ENCODE peak calls at places on chromosomes 11 and 22, in seven cellular contexts. H is IMR-90, B is pancreas, Q is body of pancreas, O is psoas muscle, D is left ventricle myocardium inferior, W is heart right ventricle. U is an unnamed sample. For H3K4me1 and H3K36me3, the result is how much of the 10 kb centered on the place peaks cover.

GRCh38 chr11:2730323-2731284 is 30.8 kb upstream of the KCNQ1OT1 start:
- DNase-seq in H (no peak), B (no peak), Q (peak), O (no peak), D (no peak), W (no peak), U (no peak)

GRCh38 chr11:79493555-79494171 is 52.8 kb upstream of the TENM4 start:
- DNase-seq in H (peak), B (peak), Q (peak), O (peak), D (peak), W (peak), U (peak)

GRCh38 chr11:94129505-94130335 is 1.1 kb downstream of the PANX1 start:
- DNase-seq in H (peak), B (no peak), Q (no peak), O (no peak), D (no peak), W (peak), U (no peak)

GRCh38 chr11:78809931-78810481 is 235.3 kb upstream of the NARS2 start:
- DNase-seq in H (peak), B (no peak), Q (no peak), O (no peak), D (no peak), W (no peak), U (no peak)

GRCh38 chr11:18775492-18776292 is 15.9 kb downstream of the PTPN5 start:
- DNase-seq in H (peak), B (peak), Q (peak), O (peak), D (peak), W (peak), U (no peak)

GRCh38 chr11:122976734-122977454 is 4.7 kb downstream of the BSX start:
- DNase-seq in H (no peak), B (no peak), Q (no peak), O (no peak), D (no peak), W (no peak), U (no peak)

GRCh38 chr22:36411589-36412258 is 24.0 kb upstream of the MYH9 start:
- DNase-seq in H (no peak), B (peak), Q (peak), O (no peak), D (no peak), W (no peak), U (no peak)

GRCh38 chr11:31803813-31804438 is 7.2 kb downstream of the PAX6 start:
- DNase-seq in H (no peak), B (no peak), Q (no peak), O (no peak), D (no peak), W (no peak), U (no peak)

GRCh38 chr11:34468209-34468841 is 29.6 kb downstream of the CAT start:
- DNase-seq in H (peak), B (no peak), Q (peak), O (no peak), D (no peak), W (no peak), U (peak)

GRCh38 chr22:33873186-33873585 is 47.1 kb downstream of the LARGE1 start:
- DNase-seq in H (no peak), B (no peak), Q (no peak), O (peak), D (peak), W (peak), U (no peak)

GRCh38 chr11:35971841-35972422 is 28.1 kb downstream of the LDLRAD3 start:
- DNase-seq in H (no peak), B (no peak), Q (no peak), O (no peak), D (no peak), W (no peak), U (no peak)

GRCh38 chr11:111335596-111335995 is 37.2 kb downstream of the POU2AF3 start:
- DNase-seq in H (no peak), B (no peak), Q (no peak), O (no peak), D (no peak), W (no peak), U (no peak)

GRCh38 chr11:118338637-118339061 is 3.9 kb downstream of the CD3D start:
- DNase-seq in H (no peak), B (no peak), Q (peak), O (no peak), D (no peak), W (no peak), U (no peak)

GRCh38 chr11:1192741-1193325 is 30.0 kb upstream of the MUC5B start:
- DNase-seq in H (no peak), B (peak), Q (peak), O (no peak), D (peak), W (no peak), U (no peak)

GRCh38 chr22:46178755-46179505 is 28.6 kb downstream of the PPARA start:
- DNase-seq in H (no peak), B (no peak), Q (no peak), O (no peak), D (no peak), W (no peak), U (no peak)

GRCh38 chr11:72038491-72038890 is 39.8 kb downstream of the IL18BP start:
- DNase-seq in H (peak), B (no peak), Q (peak), O (peak), D (peak), W (peak), U (no peak)

GRCh38 chr22:30088468-30088867 is 8.2 kb downstream of the HORMAD2 start:
- DNase-seq in H (no peak), B (no peak), Q (no peak), O (no peak), D (no peak), W (no peak), U (no peak)

GRCh38 chr11:567036-567628 is 6.4 kb downstream of the RASSF7 start:
- DNase-seq in H (no peak), B (peak), Q (no peak), O (no peak), D (no peak), W (no peak), U (no peak)

GRCh38 chr11:28756977-28757376 is 648.8 kb downstream of the METTL15 start:
- DNase-seq in H (peak), B (no peak), Q (no peak), O (no peak), D (no peak), W (no peak), U (no peak)

GRCh38 chr11:128776434-128777284 is 82.8 kb downstream of the FLI1 start:
- DNase-seq in H (peak), B (peak), Q (peak), O (no peak), D (peak), W (peak), U (peak)

GRCh38 chr11:86696451-86696850 is 24.0 kb upstream of the ME3 start:
- DNase-seq in H (no peak), B (no peak), Q (no peak), O (no peak), D (no peak), W (no peak), U (no peak)
- H3K4me1 ChIP-seq in H (under half), B (under half), Q (under half), O (under half), D (under half), W (under half), U (under half)

GRCh38 chr11:116787786-116788486 is at the start of gene ZPR1:
- DNase-seq in H (peak), B (peak), Q (peak), O (peak), D (peak), W (peak), U (no peak)
- H3K27ac ChIP-seq in H (peak), B (peak), Q (peak), O (peak), D (peak), W (peak), U (no peak)

GRCh38 chr11:134719397-134719796 is 307.4 kb upstream of the B3GAT1 start:
- DNase-seq in H (no peak), B (no peak), Q (no peak), O (no peak), D (no peak), W (no peak), U (no peak)
- H3K36me3 ChIP-seq in H (under half), B (under half), Q (under half), O (under half), D (under half), W (under half), U (under half)

DNA sequence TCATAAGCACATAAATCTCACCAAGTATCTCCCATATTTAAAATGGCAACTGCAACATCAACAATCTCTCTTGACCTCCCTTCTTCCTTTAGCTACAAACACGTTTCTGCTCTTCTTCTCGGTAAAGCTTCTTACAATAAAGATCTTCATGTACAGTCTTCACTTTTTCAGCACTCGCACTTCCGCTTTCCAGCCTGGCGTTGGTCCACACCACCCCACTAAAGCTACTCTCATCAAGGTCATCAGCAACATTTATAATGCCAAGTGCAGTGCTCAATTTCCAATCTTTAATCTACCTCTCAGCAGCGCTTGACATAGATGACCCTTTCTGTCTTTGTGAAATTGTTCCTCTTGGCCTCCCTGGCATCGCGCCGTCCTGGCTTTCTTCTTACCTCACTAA is 33.6 kb downstream of the NTM start:
- DNase-seq in H (no peak), B (peak), Q (no peak), O (no peak), D (no peak), W (no peak), U (no peak)
- H3K4me1 ChIP-seq in H (under half), B (under half), Q (under half), O (under half), D (under half), W (under half), U (under half)

GRCh38 chr22:39242389-39242808 is 2.4 kb downstream of the PDGFB start:
- DNase-seq in H (no peak), B (no peak), Q (no peak), O (no peak), D (no peak), W (no peak), U (no peak)
- H3K27ac ChIP-seq in H (no peak), B (peak), Q (peak), O (peak), D (peak), W (peak), U (no peak)

GRCh38 chr11:14067686-14068085 is 105.2 kb downstream of the SPON1 start:
- DNase-seq in H (no peak), B (no peak), Q (no peak), O (no peak), D (no peak), W (no peak), U (no peak)
- H3K36me3 ChIP-seq in H (under half), B (under half), Q (under half), O (under half), D (under half), W (under half), U (under half)

GRCh38 chr22:20239063-20239950 is 28.8 kb downstream of the RTN4R start:
- DNase-seq in H (peak), B (no peak), Q (no peak), O (peak), D (peak), W (peak), U (no peak)
- H3K4me1 ChIP-seq in H (under half), B (under half), Q (under half), O (under half), D (half or more), W (half or more), U (under half)

U was measured in iPS DF 6.9.